ENCODE peak calls at places on chromosomes 4 and X, in seven cellular contexts. D, M, A, F, B, R and Y are unnamed samples.

GRCh38 chr4:124262211-124263179 is 450.0 kb downstream of the ANKRD50 start:
- DNase-seq in M (no peak), A (peak; percentile 92), B (peak; percentile 88), D (no peak), R (peak; percentile 64), F (peak; percentile 67), Y (peak; percentile 57)

GRCh38 chrX:151973851-151974335 is 583 bp downstream of the GABRE start:
- DNase-seq in A (no peak), M (peak; percentile 65), F (peak; percentile 45), D (no peak), R (no peak), B (no peak), Y (peak; percentile 38)

GRCh38 chrX:131827935-131828334 is 195.2 kb upstream of the STK26 start:
- DNase-seq in R (peak; percentile 42), A (no peak), F (no peak), D (no peak), M (no peak), B (no peak), Y (peak; percentile 17)

GRCh38 chrX:69065451-69065850 is 99.8 kb downstream of the PJA1 start:
- DNase-seq in M (no peak), A (no peak), B (peak; percentile 50), R (no peak), F (no peak), D (no peak), Y (no peak)

GRCh38 chrX:14056201-14056600 is 26.5 kb upstream of the GEMIN8 start:
- DNase-seq in F (no peak), D (no peak), R (no peak), A (no peak), B (peak; percentile 2), M (no peak), Y (no peak)

GRCh38 chr4:5992171-5993062 is 25.8 kb downstream of the C4orf50 start:
- DNase-seq in M (no peak), F (no peak), B (no peak), A (no peak), R (no peak), D (no peak), Y (no peak)

GRCh38 chr4:4574792-4575191 is 32.9 kb upstream of the STX18 start:
- DNase-seq in R (no peak), A (peak; percentile 86), F (peak; percentile 42), D (no peak), B (peak; percentile 72), M (peak; percentile 84), Y (no peak)

GRCh38 chr4:98688416-98689290 is 30.2 kb upstream of the TSPAN5 start:
- DNase-seq in D (no peak), R (no peak), B (peak; percentile 70), F (no peak), A (peak; percentile 61), M (no peak), Y (peak; percentile 48)

GRCh38 chrX:95762716-95763115 is 921.9 kb upstream of the DIAPH2 start:
- DNase-seq in B (no peak), A (no peak), F (no peak), M (no peak), R (no peak), D (no peak), Y (no peak)

GRCh38 chrX:70826715-70827114 is 81.8 kb downstream of the TEX11 start:
- DNase-seq in B (no peak), D (no peak), A (no peak), F (no peak), R (no peak), M (no peak), Y (no peak)

GRCh38 chr4:122819708-122820449 is 6.8 kb upstream of the FGF2 start:
- DNase-seq in A (peak; percentile 38), D (no peak), R (no peak), B (peak; percentile 45), M (no peak), F (no peak), Y (peak; percentile 28)

GRCh38 chr4:89913623-89914022 is 19.0 kb downstream of the MMRN1 start:
- DNase-seq in B (no peak), D (no peak), M (no peak), A (no peak), F (no peak), R (no peak), Y (no peak)

GRCh38 chr4:165152527-165152926 is 39.9 kb upstream of the TMEM192 start:
- DNase-seq in M (no peak), F (no peak), D (no peak), B (no peak), R (no peak), A (peak; percentile 50), Y (no peak)

GRCh38 chrX:107736781-107737531 is 38.6 kb downstream of the TSC22D3 start:
- DNase-seq in F (peak; percentile 45), R (no peak), D (no peak), B (no peak), A (no peak), M (peak; percentile 68), Y (no peak)

GRCh38 chrX:132651411-132652086 is 162.7 kb upstream of the MBNL3 start:
- DNase-seq in B (peak; percentile 2), D (no peak), R (no peak), F (no peak), M (no peak), A (peak; percentile 44), Y (no peak)

GRCh38 chrX:2387614-2388239 is 113.0 kb downstream of the DHRSX start:
- DNase-seq in B (peak; percentile 53), R (no peak), M (no peak), F (peak; percentile 36), D (no peak), A (peak; percentile 15), Y (no peak)

GRCh38 chrX:40083120-40083978 is 14.4 kb downstream of the BCOR start:
- DNase-seq in B (no peak), R (no peak), A (no peak), F (peak; percentile 82), M (peak; percentile 73), D (peak; percentile 67), Y (peak; percentile 60)

GRCh38 chr4:41287005-41287404 is 30.3 kb downstream of the UCHL1 start:
- DNase-seq in F (no peak), M (no peak), A (peak; percentile 73), D (no peak), B (peak; percentile 48), R (no peak), Y (no peak)

GRCh38 chr4:170949084-170949483 is 859.3 kb upstream of the AADAT start:
- DNase-seq in D (no peak), A (no peak), F (no peak), M (no peak), B (no peak), R (no peak), Y (no peak)

GRCh38 chr4:59248313-59248712 is 1951.8 kb upstream of the ADGRL3 start:
- DNase-seq in A (no peak), B (no peak), F (no peak), R (no peak), M (no peak), D (no peak), Y (no peak)

GRCh38 chr4:7911044-7911578 is 28.6 kb downstream of the AFAP1 start:
- DNase-seq in D (peak; percentile 59), A (peak; percentile 96), R (peak; percentile 45), F (peak; percentile 22), B (peak; percentile 95), M (peak; percentile 68), Y (no peak)

DNA sequence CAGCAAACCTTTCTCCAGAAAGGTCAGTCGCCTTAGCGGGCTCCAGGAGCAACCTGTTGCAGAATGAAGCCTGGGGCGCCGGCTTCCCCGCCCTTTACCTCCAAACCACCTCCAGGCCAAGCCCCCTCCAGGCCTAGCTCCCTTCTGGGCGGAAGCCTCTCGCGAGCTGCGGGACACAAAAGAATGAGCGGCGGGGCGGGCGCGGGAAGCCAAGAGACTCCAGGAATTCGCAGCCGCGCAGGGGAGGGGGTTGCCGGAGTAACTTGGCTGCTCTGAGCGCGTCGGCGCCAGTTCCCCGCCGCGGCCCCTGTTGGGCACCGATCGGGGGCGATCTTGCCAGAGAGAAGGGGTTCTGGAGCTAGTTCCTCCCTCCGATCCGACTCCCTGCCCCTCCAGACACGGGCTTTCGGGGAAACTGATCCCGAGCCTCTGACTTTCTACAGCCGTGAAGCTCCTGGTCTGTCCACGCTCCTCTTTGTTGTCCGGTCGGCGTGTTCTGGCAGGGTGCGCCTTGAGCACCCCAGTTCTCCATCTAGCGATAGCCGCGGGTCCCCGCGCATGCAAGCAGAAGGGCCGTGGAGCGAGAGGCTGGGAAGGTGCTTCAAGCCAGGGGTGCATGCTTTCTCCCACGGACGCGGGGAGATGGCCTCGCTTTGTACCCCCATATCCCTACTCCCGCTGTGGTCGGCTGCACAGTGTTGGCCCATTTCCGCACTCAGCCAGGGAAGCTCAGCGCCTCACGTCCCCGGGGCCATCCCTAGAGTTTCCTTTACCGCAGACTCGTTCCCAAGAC is 1.2 kb downstream of the PROM1 start:
- DNase-seq in B (no peak), M (peak; percentile 67), A (no peak), F (peak; percentile 59), D (no peak), R (peak; percentile 82), Y (no peak)
- H3K27ac ChIP-seq in B (no peak overlapping the region), M (no peak overlapping the region), A (no peak overlapping the region), F (peak overlapping the region; percentile 82), D (no peak overlapping the region), R (peak overlapping the region; percentile 74), Y (no peak overlapping the region)

GRCh38 chr4:128686810-128687209 is 122.7 kb upstream of the JADE1 start:
- DNase-seq in B (peak; percentile 10), M (no peak), A (no peak), D (no peak), F (no peak), R (no peak), Y (no peak)
- H3K4me1 ChIP-seq in B (no peaks in the 10 kb centered on the region), M (peaks cover 1% of the 10 kb centered on the region), A (no peaks in the 10 kb centered on the region), D (no peaks in the 10 kb centered on the region), F (no peaks in the 10 kb centered on the region), R (peaks cover 10% of the 10 kb centered on the region), Y (peaks cover 9% of the 10 kb centered on the region)

GRCh38 chr4:57018930-57019329 is 40.2 kb downstream of the POLR2B start:
- DNase-seq in F (no peak), D (no peak), A (peak; percentile 11), M (no peak), R (no peak), B (peak; percentile 19), Y (no peak)
- H3K27ac ChIP-seq in F (no peak overlapping the region), D (no peak overlapping the region), A (no peak overlapping the region), M (no peak overlapping the region), R (no peak overlapping the region), B (no peak overlapping the region), Y (no peak overlapping the region)

GRCh38 chr4:118756958-118757357 is 71.8 kb downstream of the METTL14 start:
- DNase-seq in A (no peak), B (no peak), M (no peak), D (no peak), R (no peak), F (no peak), Y (no peak)

GRCh38 chr4:118759481-118759880 is 74.3 kb downstream of the METTL14 start:
- DNase-seq in A (no peak), D (no peak), B (no peak), F (no peak), R (no peak), M (no peak), Y (no peak)

GRCh38 chr4:118757761-118758213 is 72.6 kb downstream of the METTL14 start:
- DNase-seq in B (peak; percentile 85), D (no peak), M (no peak), F (no peak), A (peak; percentile 92), R (no peak), Y (no peak)

GRCh38 chr4:118760092-118760491 is 74.9 kb downstream of the METTL14 start:
- DNase-seq in D (no peak), B (no peak), R (no peak), A (no peak), M (no peak), F (no peak), Y (no peak)

DNA sequence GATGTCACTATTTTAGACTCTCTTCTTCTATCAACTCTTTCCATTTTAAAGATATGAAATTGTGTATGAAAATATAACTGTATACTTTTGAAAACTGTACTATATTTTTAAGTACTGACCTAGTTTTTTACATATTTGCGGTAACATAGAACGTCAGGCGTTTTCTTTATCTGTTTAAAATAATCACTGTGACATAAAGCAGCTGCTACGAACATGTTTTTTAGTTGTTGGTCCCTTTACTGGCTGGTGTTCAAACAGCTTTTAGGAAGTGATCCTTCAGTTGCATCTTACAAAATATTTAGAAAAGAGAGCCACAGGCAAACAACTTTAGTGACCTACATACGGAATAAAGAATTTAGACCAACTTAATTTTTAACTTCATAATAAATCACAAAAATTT is 73.1 kb downstream of the METTL14 start:
- DNase-seq in F (no peak), D (no peak), B (peak; percentile 85), R (no peak), A (peak; percentile 95), M (no peak), Y (no peak)
- H3K4me1 ChIP-seq in F (peaks cover 47% of the 10 kb centered on the region), D (peaks cover 20% of the 10 kb centered on the region), B (peaks cover 27% of the 10 kb centered on the region), R (no peaks in the 10 kb centered on the region), A (peaks cover 19% of the 10 kb centered on the region), M (peaks cover 4% of the 10 kb centered on the region), Y (no peaks in the 10 kb centered on the region)